ENCODE peak calls at places on chromosomes 6 and 20, in seven cellular contexts. N, I, V, S, T, H and W are unnamed samples.

GRCh38 chr20:59632426-59633113 is 28.2 kb downstream of the PHACTR3 start:
- DNase-seq in H (no peak), T (no peak), I (no peak), S (peak; percentile 7), V (no peak), N (no peak), W (no peak)

GRCh38 chr6:128443553-128443952 is 76.8 kb downstream of the PTPRK start:
- DNase-seq in N (no peak), T (no peak), H (no peak), I (no peak), V (no peak), S (no peak), W (no peak)

GRCh38 chr20:3808544-3808943 is 11.8 kb upstream of the AP5S1 start:
- DNase-seq in N (no peak), I (no peak), S (no peak), H (no peak), T (no peak), V (no peak), W (no peak)

GRCh38 chr6:156102129-156102528 is 646.5 kb upstream of the NOX3 start:
- DNase-seq in T (no peak), H (no peak), I (no peak), V (no peak), N (no peak), S (no peak), W (no peak)

GRCh38 chr6:93017626-93018025 is 401.7 kb downstream of the EPHA7 start:
- DNase-seq in T (no peak), H (no peak), V (no peak), N (no peak), I (no peak), S (no peak), W (no peak)

GRCh38 chr20:60054716-60055371 is 96.6 kb downstream of the CDH26 start:
- DNase-seq in H (no peak), T (no peak), N (no peak), V (no peak), S (peak; percentile 49), I (no peak), W (no peak)

GRCh38 chr6:35048631-35049083 is 92.5 kb downstream of the TCP11 start:
- DNase-seq in V (no peak), N (no peak), H (peak; percentile 30), T (peak; percentile 48), S (no peak), I (peak; percentile 12), W (no peak)

GRCh38 chr20:49676581-49677291 is 36.9 kb downstream of the B4GALT5 start:
- DNase-seq in H (peak; percentile 50), V (no peak), T (no peak), I (peak; percentile 40), N (no peak), S (peak; percentile 64), W (no peak)

GRCh38 chr6:141088171-141088570 is 1044.6 kb upstream of the GJE1 start:
- DNase-seq in N (no peak), V (no peak), T (no peak), S (no peak), I (no peak), H (no peak), W (no peak)

GRCh38 chr6:11978169-11978987 is 33.7 kb upstream of the HIVEP1 start:
- DNase-seq in N (no peak), V (no peak), H (peak; percentile 28), I (no peak), T (no peak), S (no peak), W (no peak)

GRCh38 chr6:79538481-79538971 is 1.3 kb upstream of the LCA5 start:
- DNase-seq in T (no peak), I (no peak), H (no peak), V (no peak), N (no peak), S (no peak), W (no peak)

GRCh38 chr6:165556116-165556843 is 106.8 kb downstream of the PDE10A start:
- DNase-seq in T (no peak), H (no peak), S (no peak), I (no peak), V (no peak), N (peak; percentile 88), W (no peak)

GRCh38 chr6:16043171-16044142 is 85.4 kb upstream of the MYLIP start:
- DNase-seq in N (no peak), V (no peak), T (no peak), S (no peak), I (no peak), H (peak; percentile 38), W (no peak)

GRCh38 chr6:42021847-42022754 is 28.2 kb upstream of the TAF8 start:
- DNase-seq in I (peak; percentile 76), T (peak; percentile 63), S (peak; percentile 88), N (no peak), V (no peak), H (peak; percentile 66), W (no peak)

GRCh38 chr6:134389658-134390057 is 71.7 kb upstream of the SGK1 start:
- DNase-seq in N (no peak), H (no peak), T (no peak), V (no peak), S (no peak), I (no peak), W (no peak)

GRCh38 chr6:7691675-7692452 is 34.0 kb upstream of the BMP6 start:
- DNase-seq in N (no peak), I (peak; percentile 12), S (no peak), V (no peak), T (no peak), H (no peak), W (no peak)

GRCh38 chr20:2756056-2756611 is 44.3 kb downstream of the CPXM1 start:
- DNase-seq in T (no peak), N (no peak), I (no peak), V (peak; percentile 17), H (peak; percentile 40), S (peak; percentile 56), W (no peak)

GRCh38 chr6:3545156-3545555 is 88.3 kb upstream of the SLC22A23 start:
- DNase-seq in I (no peak), S (no peak), H (no peak), V (no peak), N (no peak), T (no peak), W (no peak)

GRCh38 chr20:19976595-19977372 is 40.4 kb upstream of the NAA20 start:
- DNase-seq in V (peak; percentile 53), S (no peak), I (no peak), H (no peak), N (no peak), T (no peak), W (no peak)

GRCh38 chr6:35230950-35231349 is 17.2 kb downstream of the SCUBE3 start:
- DNase-seq in S (no peak), T (no peak), I (no peak), H (no peak), N (no peak), V (no peak), W (no peak)

GRCh38 chr6:13881621-13882165 is 43.1 kb upstream of the RNF182 start:
- DNase-seq in V (no peak), T (no peak), H (no peak), I (no peak), S (no peak), N (no peak), W (no peak)

GRCh38 chr20:50645253-50646068 is 45.9 kb downstream of the RIPOR3 start:
- DNase-seq in V (peak; percentile 94), H (no peak), T (no peak), I (no peak), N (no peak), S (no peak), W (no peak)